ENCODE peak calls at places on chromosomes 6 and 20, in ten cellular contexts. Y is left cardiac atrium; E is kidney tubule cell; K is SK-N-DZ; F is endothelial cell; J is NK-92 treated with Interleukin-12 subunit alpha and Interleukin-12 subunit beta, amount 100 ng/mL, for 24 hours; S is T-helper 2 cell; M is activated CD4-positive, CD25-positive, alpha-beta regulatory T cell treated with anti-CD3 and anti-CD28 coated beads, Interleukin-2, amount 50 U/mL, for 16 hours; P is stimulated activated CD8-positive, alpha-beta memory T cell treated with anti-CD3 and anti-CD28 coated beads, Interleukin-15, amount 100 ng/mL, for 4 hours; U is CD8-positive, alpha-beta T cell. Z is an unnamed sample.

GRCh38 chr20:52019313-52019712 is 172.3 kb downstream of the ZFP64 start:
- DNase-seq in Y (no peak), E (no peak), K (no peak), F (no peak), J (no peak), S (no peak), M (no peak), P (no peak), U (no peak), Z (no peak)

GRCh38 chr6:31031095-31031494 is 20.8 kb downstream of the MUC22 start:
- DNase-seq in Y (no peak), E (peak), K (no peak), F (no peak), J (no peak), S (no peak), M (no peak), P (no peak), U (no peak), Z (no peak)

GRCh38 chr20:7656662-7657061 is 283.6 kb downstream of the HAO1 start:
- DNase-seq in Y (no peak), E (no peak), K (no peak), F (no peak), J (no peak), S (no peak), M (no peak), P (no peak), U (no peak), Z (no peak)

GRCh38 chr6:444653-445275 is 53.2 kb downstream of the IRF4 start:
- DNase-seq in Y (no peak), E (no peak), K (no peak), F (no peak), J (no peak), S (no peak), M (no peak), P (no peak), U (peak), Z (no peak)

GRCh38 chr6:100730001-100730400 is 151.1 kb downstream of the ASCC3 start:
- DNase-seq in Y (no peak), E (no peak), K (no peak), F (no peak), J (no peak), S (no peak), M (no peak), P (no peak), U (no peak), Z (no peak)

GRCh38 chr6:42696526-42697267 is 25.7 kb downstream of the PRPH2 start:
- DNase-seq in Y (peak), E (no peak), K (no peak), F (no peak), J (no peak), S (no peak), M (no peak), P (no peak), U (no peak), Z (no peak)

GRCh38 chr6:15066433-15067337 is 179.2 kb upstream of the JARID2 start:
- DNase-seq in Y (peak), E (peak), K (no peak), F (peak), J (no peak), S (no peak), M (no peak), P (no peak), U (no peak), Z (no peak)

GRCh38 chr20:63968928-63969760 is 586 bp downstream of the ZNF512B start:
- DNase-seq in Y (peak), E (no peak), K (no peak), F (peak), J (no peak), S (no peak), M (no peak), P (no peak), U (no peak), Z (no peak)

GRCh38 chr20:22757424-22758189 is 173.2 kb upstream of the FOXA2 start:
- DNase-seq in Y (no peak), E (no peak), K (no peak), F (no peak), J (no peak), S (no peak), M (no peak), P (no peak), U (no peak), Z (no peak)

GRCh38 chr6:108119212-108120141 is 44.9 kb upstream of the OSTM1 start:
- DNase-seq in Y (no peak), E (no peak), K (no peak), F (no peak), J (no peak), S (no peak), M (no peak), P (no peak), U (no peak), Z (no peak)

Z was measured in activated T-helper 9 cell treated with anti-CD3 and anti-CD28 coated beads, Interleukin-2, amount 50 U/mL, for 16 hours.